ENCODE peak calls at places on chromosomes 16 and 17, in six cellular contexts. V, Z, U, P, S and J are unnamed samples.

GRCh38 chr17:69501591-69502468 is 87.3 kb downstream of the MAP2K6 start:
- DNase-seq in P (peak; percentile 63), Z (no peak), S (peak; percentile 68), V (peak; percentile 20), U (peak; percentile 34), J (no peak)

GRCh38 chr17:80145076-80146075 is 1.6 kb downstream of the EIF4A3 start:
- DNase-seq in Z (no peak), S (no peak), P (no peak), V (no peak), U (no peak), J (peak; percentile 49)

GRCh38 chr16:9135797-9136196 is 44.4 kb downstream of the HAPSTR1 start:
- DNase-seq in S (no peak), V (no peak), U (no peak), P (no peak), Z (no peak), J (peak; percentile 55)

GRCh38 chr17:10270258-10270657 is 71.9 kb upstream of the GAS7 start:
- DNase-seq in S (no peak), V (no peak), P (no peak), Z (no peak), U (no peak), J (no peak)

GRCh38 chr16:60788631-60789030 is 1247.6 kb downstream of the CDH8 start:
- DNase-seq in V (no peak), U (no peak), S (no peak), Z (no peak), P (no peak), J (no peak)

GRCh38 chr17:68195667-68196393 is 52.0 kb upstream of the AMZ2 start:
- DNase-seq in Z (peak; percentile 28), P (peak; percentile 33), V (no peak), U (no peak), S (no peak), J (no peak)

GRCh38 chr17:21039839-21040575 is 2.8 kb downstream of the USP22 start:
- DNase-seq in Z (no peak), V (no peak), P (peak; percentile 56), S (peak; percentile 25), U (no peak), J (peak; percentile 71)

GRCh38 chr17:4136373-4136772 is 6.5 kb downstream of the ZZEF1 start:
- DNase-seq in V (no peak), S (no peak), P (no peak), U (peak; percentile 90), Z (peak; percentile 28), J (peak; percentile 74)

GRCh38 chr17:40936437-40936971 is 942 bp downstream of the KRT23 start:
- DNase-seq in S (peak; percentile 10), U (peak; percentile 36), Z (no peak), V (no peak), P (no peak), J (no peak)

GRCh38 chr16:22787456-22788189 is 26.3 kb upstream of the HS3ST2 start:
- DNase-seq in U (peak; percentile 29), S (peak; percentile 7), Z (no peak), V (no peak), P (no peak), J (no peak)

GRCh38 chr16:921321-921905 is 49.4 kb downstream of the LMF1 start:
- DNase-seq in S (no peak), V (no peak), U (no peak), Z (no peak), P (no peak), J (no peak)

GRCh38 chr17:73151888-73152633 is 12.7 kb upstream of the SSTR2 start:
- DNase-seq in Z (no peak), S (no peak), V (no peak), P (no peak), U (no peak), J (no peak)

GRCh38 chr17:70848785-70849184 is 679.5 kb downstream of the KCNJ2 start:
- DNase-seq in V (no peak), U (no peak), P (no peak), S (no peak), Z (no peak), J (no peak)

GRCh38 chr16:50742521-50743150 is 750 bp downstream of the CYLD start:
- DNase-seq in U (no peak), P (peak; percentile 63), Z (peak; percentile 37), V (no peak), S (peak; percentile 29), J (no peak)

GRCh38 chr16:75254359-75254837 is 3.0 kb upstream of the BCAR1 start:
- DNase-seq in V (no peak), P (no peak), S (peak; percentile 3), Z (no peak), U (no peak), J (peak; percentile 66)

GRCh38 chr17:44117351-44117750 is 6.1 kb downstream of the HDAC5 start:
- DNase-seq in S (no peak), U (no peak), P (no peak), Z (no peak), V (no peak), J (no peak)

GRCh38 chr17:49351572-49352140 is 10.4 kb downstream of the ZNF652 start:
- DNase-seq in V (no peak), S (no peak), P (no peak), U (no peak), Z (no peak), J (no peak)

GRCh38 chr17:49357516-49357915 is 4.5 kb downstream of the ZNF652 start:
- DNase-seq in V (no peak), P (no peak), Z (no peak), U (no peak), S (no peak), J (no peak)

GRCh38 chr17:49356320-49356719 is 5.7 kb downstream of the ZNF652 start:
- DNase-seq in S (no peak), Z (no peak), U (no peak), V (no peak), P (no peak), J (no peak)

GRCh38 chr17:49352587-49353154 is 9.4 kb downstream of the ZNF652 start:
- DNase-seq in Z (no peak), S (no peak), V (no peak), P (no peak), U (no peak), J (no peak)

DNA sequence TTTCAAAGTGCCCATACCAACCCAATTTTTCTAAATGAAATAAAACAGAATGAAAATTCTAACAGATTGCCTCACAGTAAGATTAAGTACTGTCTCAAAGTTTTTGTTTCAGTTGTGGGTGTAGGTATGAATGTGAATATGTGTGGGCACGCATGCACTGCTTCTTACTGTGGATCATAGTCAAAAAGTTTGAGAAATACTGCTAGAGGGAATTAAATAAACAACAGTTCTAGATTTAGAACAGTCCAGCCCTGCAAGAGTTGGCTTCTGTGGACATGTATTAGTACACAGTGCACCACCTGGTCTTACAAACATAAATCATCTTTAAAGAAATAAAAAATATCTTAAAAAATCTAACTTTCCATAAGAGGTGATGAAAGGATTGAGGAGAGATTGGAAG is 8.4 kb downstream of the ZNF652 start:
- DNase-seq in U (no peak), P (no peak), S (no peak), Z (no peak), V (no peak), J (no peak)
- H3K27ac ChIP-seq in U (peak overlapping the region; percentile 34), P (no peak overlapping the region), S (no peak overlapping the region), Z (no peak overlapping the region), V (no peak overlapping the region), J (peak overlapping the region; percentile 76)

GRCh38 chr17:66952681-66953638 is 11.5 kb upstream of the CACNG4 start:
- DNase-seq in U (no peak), Z (no peak), S (no peak), P (no peak), V (no peak), J (no peak)
- TF ChIP-seq CTCF in U (no peak), Z (no peak), S (no peak), P (no peak), V (no peak), J (no peak)

DNA sequence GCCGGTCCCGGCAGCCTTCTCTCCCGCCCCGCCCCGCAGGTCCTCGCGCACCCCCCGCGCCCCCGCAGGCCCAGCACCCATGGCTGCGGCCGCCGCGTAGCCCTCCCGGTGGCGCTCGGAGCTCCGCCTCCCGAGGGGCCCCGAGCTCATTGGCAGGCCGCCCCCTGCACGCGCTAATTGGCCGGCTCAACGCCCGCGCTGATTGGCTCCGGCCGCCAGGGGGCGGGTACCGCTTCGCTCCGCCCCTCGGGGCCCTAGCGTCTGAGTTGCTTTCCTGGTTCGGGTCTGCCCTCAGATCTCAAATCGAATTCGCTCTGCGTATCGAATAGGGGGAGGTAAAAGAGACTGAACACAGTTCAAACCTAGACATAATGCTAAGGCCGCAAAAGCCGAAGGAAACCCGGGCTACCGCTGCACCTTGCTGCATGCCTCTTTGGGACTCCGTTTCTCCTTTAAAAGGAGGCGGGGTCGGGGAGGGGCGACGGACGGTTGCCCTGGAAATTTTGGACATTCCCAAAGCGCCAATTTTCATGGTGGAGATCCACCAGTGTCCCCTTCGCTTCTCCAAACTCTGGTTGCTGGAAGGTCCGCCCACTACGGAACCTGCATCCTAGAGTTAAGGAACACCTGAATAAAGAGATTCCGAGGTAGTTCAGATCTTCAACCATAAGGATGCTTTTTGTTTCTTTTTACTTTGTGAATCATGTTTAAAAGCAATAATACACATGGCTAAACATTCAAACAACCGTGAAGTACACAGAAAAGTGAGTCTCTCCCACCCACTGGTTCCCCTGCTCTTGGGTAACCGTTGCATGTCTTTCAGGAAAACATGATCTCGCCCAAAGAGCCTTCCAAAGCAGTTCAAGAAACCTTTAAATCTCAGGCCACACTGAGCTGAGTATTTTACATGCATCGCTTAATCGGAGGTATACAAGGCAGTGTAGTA is at the start of gene DEXI:
- DNase-seq in Z (peak; percentile 97), P (peak; percentile 97), S (peak; percentile 94), V (peak; percentile 97), U (peak; percentile 92), J (peak; percentile 98)
- TF ChIP-seq POLR2A in Z (peak; percentile 4), P (peak; percentile 31), S (peak; percentile 64), V (peak; percentile 71), U (peak; percentile 82), J (peak; percentile 35)

DNA sequence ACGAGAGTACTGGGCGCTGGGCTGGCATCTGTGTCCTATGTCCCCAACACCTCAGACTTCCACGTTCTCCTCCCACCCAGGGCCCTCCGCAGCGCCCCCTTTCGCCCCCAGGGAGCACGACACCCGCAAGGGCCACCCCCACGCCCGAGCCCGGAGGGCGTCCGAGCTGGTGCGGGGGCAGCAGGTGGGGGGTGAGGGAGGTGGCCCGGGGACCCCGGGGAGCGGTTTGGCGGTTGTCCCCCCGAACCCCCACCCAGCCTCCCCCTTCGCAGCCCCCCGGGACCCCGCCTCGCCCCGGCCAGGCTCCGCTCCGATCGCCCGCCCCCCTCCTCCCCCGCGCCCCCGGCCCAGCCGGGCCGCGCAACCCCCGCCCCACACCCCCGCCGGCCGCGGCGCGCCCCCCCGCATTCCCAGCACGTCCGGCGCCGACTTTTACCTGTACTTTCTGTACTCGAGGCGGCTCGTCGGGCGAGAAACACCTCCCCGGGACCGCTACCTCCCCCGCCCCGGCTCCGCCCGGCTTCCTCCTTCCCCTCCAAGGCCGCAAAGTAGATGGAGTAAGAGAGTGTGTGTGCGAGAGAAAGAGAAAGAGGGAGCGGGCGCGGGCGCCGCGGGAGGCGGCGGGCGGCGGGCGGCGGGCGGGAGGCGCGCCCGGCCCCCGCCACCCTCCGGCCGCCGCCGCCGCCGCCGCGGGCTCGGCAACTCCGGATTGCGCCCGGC is 897 bp downstream of the CDYL2 start:
- DNase-seq in S (peak; percentile 40), Z (peak; percentile 25), V (no peak), P (no peak), U (peak; percentile 32), J (no peak)
- H3K27ac ChIP-seq in S (no peak overlapping the region), Z (no peak overlapping the region), V (no peak overlapping the region), P (no peak overlapping the region), U (peak overlapping the region; percentile 57), J (no peak overlapping the region)